ENCODE peak calls at places on chromosomes 13 and 19, in four cellular contexts. Q is nephron progenitor cell, G is mucosa of gallbladder, H is cardiac muscle cell. W is an unnamed sample.

GRCh38 chr19:16168465-16169081 is 4.8 kb downstream of the CIB3 start:
- DNase-seq in G (no peak), Q (no peak), H (no peak), W (no peak)

GRCh38 chr19:44603201-44603945 is 10.0 kb upstream of the IGSF23 start:
- DNase-seq in Q (no peak), G (no peak), H (no peak), W (no peak)

GRCh38 chr19:31314849-31315620 is 34.2 kb downstream of the TSHZ3 start:
- DNase-seq in Q (no peak), H (no peak), G (no peak), W (peak)

GRCh38 chr19:5624741-5625140 is 1.9 kb downstream of the SAFB start:
- DNase-seq in G (no peak), Q (no peak), H (no peak), W (no peak)

GRCh38 chr19:19209372-19209771 is 2.4 kb upstream of the NCAN start:
- DNase-seq in H (no peak), G (no peak), Q (no peak), W (no peak)

GRCh38 chr13:73169971-73170370 is 111.2 kb downstream of the KLF5 start:
- DNase-seq in G (no peak), H (no peak), Q (no peak), W (no peak)

GRCh38 chr13:25462301-25463125 is 90.7 kb downstream of the ATP8A2 start:
- DNase-seq in H (no peak), G (no peak), Q (no peak), W (no peak)

GRCh38 chr13:100381595-100382224 is 206.9 kb downstream of the GGACT start:
- DNase-seq in H (no peak), G (no peak), Q (no peak), W (no peak)

GRCh38 chr13:21230516-21230915 is 54.1 kb downstream of the MRPL57 start:
- DNase-seq in H (no peak), G (no peak), Q (no peak), W (no peak)

GRCh38 chr19:33348301-33349010 is 25.1 kb upstream of the CEBPG start:
- DNase-seq in G (no peak), H (no peak), Q (no peak), W (no peak)

GRCh38 chr13:83895994-83896580 is 13.8 kb upstream of the SLITRK1 start:
- DNase-seq in H (no peak), Q (no peak), G (no peak), W (no peak)

GRCh38 chr13:106361621-106362020 is 173.8 kb downstream of the EFNB2 start:
- DNase-seq in Q (no peak), G (no peak), H (no peak), W (no peak)

GRCh38 chr13:25214371-25215252 is 42.5 kb upstream of the AMER2 start:
- DNase-seq in G (no peak), H (no peak), Q (no peak), W (peak)

W was measured in left kidney.